ENCODE peak calls at places on chromosomes 4 and X, in five cellular contexts. B is fibroblast of lung, X is tibial artery, W is mucosa of descending colon, A is OCI-LY7. O is an unnamed sample.

GRCh38 chr4:176261481-176261880 is 7.5 kb downstream of the ASB5 start:
- DNase-seq in X (no peak), A (no peak), B (no peak), W (no peak), O (no peak)

GRCh38 chr4:100240008-100240407 is 49.7 kb upstream of the DDIT4L start:
- DNase-seq in X (no peak), B (no peak), W (no peak), A (no peak), O (no peak)

GRCh38 chr4:119508281-119508680 is 120.3 kb downstream of the PDE5A start:
- DNase-seq in A (no peak), W (no peak), X (no peak), B (peak), O (no peak)

GRCh38 chrX:19678941-19679340 is 163.6 kb upstream of the MAP3K15 start:
- DNase-seq in W (no peak), X (no peak), B (no peak), A (peak), O (no peak)

GRCh38 chr4:113384600-113384999 is 335.1 kb downstream of the ANK2 start:
- DNase-seq in W (no peak), A (no peak), X (no peak), B (peak), O (no peak)

GRCh38 chr4:1232661-1233621 is 16.0 kb downstream of the CTBP1 start:
- DNase-seq in X (no peak), W (peak), A (no peak), B (peak), O (no peak)

GRCh38 chr4:2825740-2826139 is 17.9 kb upstream of the ADD1 start:
- DNase-seq in A (no peak), W (peak), X (peak), B (no peak), O (no peak)

GRCh38 chr4:185322805-185323204 is 72.9 kb downstream of the LRP2BP start:
- DNase-seq in B (no peak), X (no peak), A (no peak), W (no peak), O (no peak)

GRCh38 chr4:96670381-96670780 is 830.5 kb downstream of the PDHA2 start:
- DNase-seq in A (no peak), X (no peak), B (no peak), W (no peak), O (no peak)

GRCh38 chrX:110966839-110967238 is 129.2 kb upstream of the PAK3 start:
- DNase-seq in X (no peak), A (no peak), B (peak), W (no peak), O (no peak)

GRCh38 chr4:169147217-169147616 is 123.5 kb downstream of the SH3RF1 start:
- DNase-seq in W (no peak), B (peak), X (no peak), A (no peak), O (no peak)

GRCh38 chrX:9149831-9150230 is 115.9 kb upstream of the FAM9B start:
- DNase-seq in X (no peak), W (no peak), A (no peak), B (no peak), O (no peak)

GRCh38 chr4:153780876-153781275 is 8.0 kb downstream of the SFRP2 start:
- DNase-seq in A (no peak), X (no peak), B (no peak), W (no peak), O (no peak)

GRCh38 chr4:151195801-151196200 is 81.2 kb upstream of the PRSS48 start:
- DNase-seq in X (no peak), B (peak), A (no peak), W (no peak), O (no peak)

GRCh38 chr4:113435893-113436292 is 325.6 kb downstream of the CAMK2D start:
- DNase-seq in X (no peak), A (no peak), B (peak), W (no peak), O (no peak)

GRCh38 chr4:84477738-84478137 is 21.4 kb downstream of the NKX6-1 start:
- DNase-seq in X (no peak), W (no peak), B (no peak), A (no peak), O (no peak)

GRCh38 chr4:179595671-179596410 is 2153.6 kb upstream of the AGA start:
- DNase-seq in X (no peak), B (peak), W (no peak), A (no peak), O (no peak)

GRCh38 chrX:131728295-131729145 is 184.6 kb downstream of the OR13H1 start:
- DNase-seq in W (no peak), A (no peak), B (peak), X (no peak), O (no peak)

GRCh38 chrX:131724292-131724691 is 180.4 kb downstream of the OR13H1 start:
- DNase-seq in B (no peak), X (no peak), W (no peak), A (no peak), O (no peak)

GRCh38 chrX:131729295-131729694 is 185.4 kb downstream of the OR13H1 start:
- DNase-seq in A (no peak), B (peak), X (no peak), W (no peak), O (no peak)

GRCh38 chrX:131725001-131725654 is 181.3 kb downstream of the OR13H1 start:
- DNase-seq in B (no peak), W (no peak), A (no peak), X (no peak), O (no peak)

DNA sequence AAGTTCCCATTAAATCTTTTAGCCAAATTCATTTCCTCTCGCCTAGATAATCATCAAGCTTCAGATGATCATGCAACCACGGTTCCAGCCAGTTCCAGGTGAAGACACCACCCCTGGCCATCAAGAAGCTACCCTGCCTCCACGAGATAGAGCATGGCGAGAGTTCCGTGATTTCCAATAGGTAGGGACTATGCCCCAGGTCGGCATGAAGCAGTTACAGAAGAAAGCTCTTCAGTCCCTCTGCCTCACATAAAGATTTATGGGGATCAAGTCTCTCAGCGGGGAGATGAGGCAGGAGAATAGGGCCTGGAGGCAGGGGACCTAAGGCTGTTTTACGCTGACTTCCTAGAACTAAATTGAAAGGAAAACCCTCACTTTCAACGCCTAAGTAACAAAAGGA is 183.9 kb downstream of the OR13H1 start:
- DNase-seq in A (no peak), X (no peak), W (no peak), B (no peak), O (no peak)
- H3K4me3 ChIP-seq in A (no peak), X (no peak), W (no peak), B (no peak), O (no peak)

DNA sequence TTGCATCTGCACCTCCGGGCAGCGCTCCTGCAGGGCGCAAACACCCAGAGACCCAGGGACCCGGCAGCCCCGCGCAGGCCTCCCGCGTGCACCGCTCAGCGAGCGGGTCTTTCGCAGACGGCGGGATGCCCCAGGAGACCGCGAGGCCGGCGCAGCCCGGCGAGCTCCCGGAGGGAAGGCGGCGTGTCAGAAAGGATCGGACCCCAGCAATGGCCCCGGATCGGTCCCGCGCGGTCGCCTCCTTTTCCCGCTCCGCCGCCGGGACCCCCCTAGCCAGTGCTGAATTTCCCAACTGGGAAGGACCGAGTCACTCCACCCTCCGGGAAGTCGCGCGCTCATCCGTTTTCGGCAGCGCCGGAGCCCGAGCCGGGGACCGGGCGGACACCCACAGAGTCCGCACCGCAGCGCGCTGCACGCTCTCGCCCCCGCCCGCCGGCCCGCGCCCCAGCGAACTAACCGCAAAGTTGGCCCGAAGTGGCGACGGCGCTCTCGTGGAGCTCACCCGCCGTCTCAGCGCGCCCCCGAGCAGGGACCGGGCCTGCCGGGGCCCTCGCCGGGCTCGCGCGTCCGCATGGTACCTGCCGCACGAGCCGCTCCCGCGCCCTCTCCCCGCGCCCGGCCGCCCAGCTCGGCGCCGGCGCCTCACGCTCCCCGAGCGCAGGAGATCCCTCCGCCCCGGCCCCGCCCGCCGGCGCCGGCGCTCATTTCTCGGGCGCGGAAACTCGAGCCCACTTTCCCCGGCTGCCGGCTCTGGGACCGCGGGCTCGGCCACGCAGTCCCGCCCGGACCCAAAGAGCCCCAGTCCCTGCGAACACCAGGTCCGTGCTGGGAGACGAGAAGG is at the start of gene FAT1:
- DNase-seq in X (peak), B (peak), A (no peak), W (peak), O (no peak)
- TF ChIP-seq CTCF in X (no peak), B (no peak), A (no peak), W (no peak), O (no peak)

DNA sequence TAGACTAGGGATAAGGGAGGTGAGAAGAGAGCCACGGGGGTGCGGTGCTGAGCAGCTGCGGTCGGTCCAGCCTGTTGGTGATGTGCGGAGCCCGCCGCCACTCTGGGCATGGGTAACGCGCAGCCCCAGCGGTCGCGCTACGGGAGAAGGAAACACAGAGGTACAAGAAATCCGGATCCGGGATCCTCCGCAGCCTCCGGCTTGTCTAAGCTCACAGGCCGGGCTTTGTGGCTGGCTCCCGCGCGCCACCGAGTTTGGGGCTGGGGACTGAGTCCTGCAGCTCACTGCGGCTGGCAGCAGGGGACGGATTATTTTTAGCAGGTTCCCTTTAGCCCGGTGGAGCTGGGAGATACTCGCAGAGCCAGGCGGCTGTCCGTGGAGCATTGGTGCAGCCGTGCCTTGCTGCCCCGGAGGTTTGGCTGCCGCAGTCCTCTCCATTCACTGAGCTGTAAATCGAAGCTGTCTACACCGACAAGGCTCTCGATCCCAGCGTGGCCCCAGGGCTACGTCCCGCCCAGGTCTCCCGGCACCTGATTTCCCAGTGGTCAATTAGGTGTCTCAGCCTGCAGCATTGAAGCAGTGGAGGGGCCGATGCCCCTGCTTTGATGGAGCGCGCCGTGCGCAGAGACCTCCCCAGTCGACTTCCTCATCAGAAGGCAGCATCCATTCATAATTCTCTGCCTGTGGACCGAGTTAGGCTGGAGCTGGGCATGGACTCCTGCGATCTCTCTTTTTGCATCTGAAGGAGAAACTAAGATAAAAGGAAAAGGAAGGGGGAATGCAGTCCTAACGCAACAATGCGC is 81.9 kb upstream of the SCML1 start:
- DNase-seq in X (no peak), A (no peak), B (peak), W (no peak), O (no peak)
- H3K4me3 ChIP-seq in X (peak), A (no peak), B (peak), W (no peak), O (peak)

GRCh38 chrX:113929004-113929403 is 654.9 kb upstream of the HTR2C start:
- DNase-seq in W (no peak), X (no peak), A (peak), B (peak), O (no peak)
- TF ChIP-seq CTCF in W (no peak), X (peak), A (peak), B (no peak), O (no peak)

DNA sequence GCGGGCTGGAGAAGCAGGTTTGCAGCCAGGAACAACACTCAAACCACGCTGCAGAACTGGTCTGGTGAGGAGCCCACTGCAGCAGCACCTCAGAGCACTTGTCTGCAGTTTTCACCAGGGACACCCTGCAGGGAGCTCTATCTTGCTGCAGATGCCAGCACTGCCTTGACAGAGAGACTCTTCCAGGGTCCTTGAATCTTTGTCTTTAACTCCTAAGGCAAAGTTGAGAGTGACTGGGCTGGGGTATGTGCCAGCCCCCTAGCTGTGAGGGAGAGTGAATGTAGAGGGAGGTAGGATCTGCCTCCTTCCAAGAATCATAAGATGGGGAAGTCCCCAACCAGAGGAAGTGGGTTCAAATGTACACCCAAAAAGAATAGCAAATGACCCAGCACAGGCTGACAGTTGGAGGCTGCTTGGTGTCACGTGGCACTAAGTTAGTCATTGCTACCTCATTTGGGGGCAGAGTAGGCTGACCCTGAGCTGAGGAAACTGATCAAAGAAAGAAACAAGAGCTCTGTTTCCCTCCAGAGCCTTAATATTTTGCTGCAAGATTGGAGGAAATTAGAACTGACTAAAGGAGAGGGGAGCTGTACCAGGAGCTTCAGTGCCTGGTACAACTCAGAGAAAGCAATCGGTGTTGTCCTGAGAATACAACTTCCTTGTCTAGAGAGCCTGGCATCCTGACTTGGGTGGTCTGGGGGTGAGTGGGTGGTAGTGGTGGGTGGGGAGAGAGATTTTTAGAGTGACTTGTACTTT is 28.2 kb upstream of the HUWE1 start:
- DNase-seq in B (peak), W (no peak), X (no peak), A (peak), O (no peak)
- H3K4me3 ChIP-seq in B (no peak), W (no peak), X (no peak), A (peak), O (no peak)

DNA sequence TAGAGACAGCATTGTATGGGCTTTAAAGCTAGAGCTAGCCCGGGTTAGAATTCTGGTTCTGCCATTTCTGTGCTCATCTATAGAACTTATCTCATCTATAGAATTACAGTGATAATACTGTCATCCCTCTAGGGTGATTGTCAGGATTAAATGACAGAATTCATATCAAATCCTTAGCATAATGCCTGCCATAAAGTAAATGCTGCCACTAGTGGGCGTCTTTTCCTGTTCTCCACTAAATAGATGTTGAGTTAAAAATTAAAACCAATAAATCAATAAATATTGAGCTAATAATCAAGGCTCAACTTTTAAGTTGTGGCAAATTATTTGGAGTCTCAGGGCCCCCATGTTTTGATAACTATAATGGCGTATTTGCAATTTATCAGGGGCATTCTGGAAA is 19.7 kb downstream of the GRIA3 start:
- DNase-seq in B (no peak), X (no peak), A (no peak), W (no peak), O (no peak)
- TF ChIP-seq CTCF in B (no peak), X (no peak), A (peak), W (no peak), O (no peak)

O was measured in thoracic aorta.